ENCODE peak calls at places on chromosomes 7 and 10, in four cellular contexts. X, W, N and U are unnamed samples.

GRCh38 chr10:53491774-53492173 is 719.2 kb upstream of the MBL2 start:
- DNase-seq in X (no peak), W (peak; percentile 24), N (no peak), U (no peak)

GRCh38 chr10:807958-808353 is 118.5 kb upstream of the DIP2C start:
- DNase-seq in W (no peak), X (no peak), N (no peak), U (no peak)

GRCh38 chr10:119826777-119827176 is 45.9 kb downstream of the MCMBP start:
- DNase-seq in X (no peak), W (no peak), N (no peak), U (no peak)

GRCh38 chr7:64618785-64619456 is 47.0 kb upstream of the ZNF107 start:
- DNase-seq in W (peak; percentile 53), N (no peak), X (peak; percentile 73), U (no peak)

GRCh38 chr7:102220229-102220850 is 66.3 kb upstream of the SH2B2 start:
- DNase-seq in X (no peak), W (no peak), N (no peak), U (no peak)

GRCh38 chr10:126663328-126663727 is 7.2 kb downstream of the C10orf90 start:
- DNase-seq in X (no peak), N (no peak), W (no peak), U (no peak)

GRCh38 chr10:74150151-74151056 is at the start of gene AP3M1:
- DNase-seq in N (peak; percentile 88), X (no peak), W (peak; percentile 83), U (no peak)

GRCh38 chr10:60200012-60200681 is 189.5 kb downstream of the ANK3 start:
- DNase-seq in X (no peak), W (no peak), N (no peak), U (no peak)

GRCh38 chr10:121236621-121237020 is 361.6 kb downstream of the FGFR2 start:
- DNase-seq in X (no peak), W (no peak), N (no peak), U (no peak)

GRCh38 chr10:114685456-114685855 is 27.4 kb upstream of the ABLIM1 start:
- DNase-seq in N (no peak), W (peak; percentile 68), X (no peak), U (no peak)

GRCh38 chr7:98630149-98630548 is 13.1 kb downstream of the NPTX2 start:
- DNase-seq in X (no peak), N (no peak), W (no peak), U (no peak)

GRCh38 chr7:93307131-93307660 is 75.0 kb downstream of the VPS50 start:
- DNase-seq in N (no peak), W (no peak), X (peak; percentile 78), U (peak; percentile 66)

GRCh38 chr7:25894002-25894901 is 257.7 kb upstream of the NFE2L3 start:
- DNase-seq in X (peak; percentile 39), N (no peak), W (peak; percentile 25), U (no peak)

GRCh38 chr10:88038268-88038667 is 174.8 kb downstream of the PTEN start:
- DNase-seq in X (no peak), N (no peak), W (no peak), U (peak; percentile 84)

GRCh38 chr10:92569071-92569470 is 4.8 kb downstream of the IDE start:
- DNase-seq in W (no peak), X (no peak), N (no peak), U (no peak)

GRCh38 chr10:63206997-63207952 is 74.1 kb downstream of the NRBF2 start:
- DNase-seq in N (no peak), W (peak; percentile 15), X (no peak), U (peak; percentile 55)

GRCh38 chr10:47246409-47247189 is 53.4 kb upstream of the GDF10 start:
- DNase-seq in N (no peak), W (no peak), X (no peak), U (no peak)

GRCh38 chr10:82813856-82814255 is 938.9 kb downstream of the NRG3 start:
- DNase-seq in X (no peak), W (no peak), N (no peak), U (no peak)

GRCh38 chr7:106517508-106517907 is 143.4 kb downstream of the CCDC71L start:
- DNase-seq in X (no peak), W (no peak), N (no peak), U (no peak)

GRCh38 chr10:59580257-59580863 is 129.3 kb downstream of the SLC16A9 start:
- DNase-seq in X (peak; percentile 79), W (peak; percentile 45), N (no peak), U (peak; percentile 29)

GRCh38 chr10:126041804-126042231 is 145.5 kb downstream of the FANK1 start:
- DNase-seq in N (no peak), W (peak; percentile 84), X (no peak), U (no peak)

GRCh38 chr7:142870575-142871259 is 14.8 kb downstream of the TRPV6 start:
- DNase-seq in X (no peak), W (no peak), N (no peak), U (no peak)

GRCh38 chr10:125190414-125190813 is 30.1 kb upstream of the CTBP2 start:
- DNase-seq in X (no peak), N (no peak), W (no peak), U (no peak)

GRCh38 chr10:43037440-43037839 is 39.4 kb upstream of the RET start:
- DNase-seq in W (no peak), X (no peak), N (no peak), U (no peak)

GRCh38 chr10:15817407-15818046 is 42.8 kb downstream of the MINDY3 start:
- DNase-seq in W (no peak), X (no peak), N (no peak), U (no peak)

GRCh38 chr7:135877799-135878198 is 99.4 kb downstream of the MTPN start:
- DNase-seq in X (peak; percentile 94), N (no peak), W (no peak), U (no peak)

GRCh38 chr7:136710751-136711150 is 157.7 kb upstream of the CHRM2 start:
- DNase-seq in W (no peak), X (no peak), N (no peak), U (no peak)

GRCh38 chr10:38118072-38118807 is 24.1 kb downstream of the ZNF37A start:
- DNase-seq in X (peak; percentile 6), W (no peak), N (no peak), U (no peak)

GRCh38 chr7:30212720-30213119 is 71.7 kb upstream of the ZNRF2 start:
- DNase-seq in N (no peak), X (no peak), W (no peak), U (no peak)

GRCh38 chr7:479115-479947 is 40.3 kb downstream of the PDGFA start:
- DNase-seq in X (no peak), N (no peak), W (no peak), U (no peak)

DNA sequence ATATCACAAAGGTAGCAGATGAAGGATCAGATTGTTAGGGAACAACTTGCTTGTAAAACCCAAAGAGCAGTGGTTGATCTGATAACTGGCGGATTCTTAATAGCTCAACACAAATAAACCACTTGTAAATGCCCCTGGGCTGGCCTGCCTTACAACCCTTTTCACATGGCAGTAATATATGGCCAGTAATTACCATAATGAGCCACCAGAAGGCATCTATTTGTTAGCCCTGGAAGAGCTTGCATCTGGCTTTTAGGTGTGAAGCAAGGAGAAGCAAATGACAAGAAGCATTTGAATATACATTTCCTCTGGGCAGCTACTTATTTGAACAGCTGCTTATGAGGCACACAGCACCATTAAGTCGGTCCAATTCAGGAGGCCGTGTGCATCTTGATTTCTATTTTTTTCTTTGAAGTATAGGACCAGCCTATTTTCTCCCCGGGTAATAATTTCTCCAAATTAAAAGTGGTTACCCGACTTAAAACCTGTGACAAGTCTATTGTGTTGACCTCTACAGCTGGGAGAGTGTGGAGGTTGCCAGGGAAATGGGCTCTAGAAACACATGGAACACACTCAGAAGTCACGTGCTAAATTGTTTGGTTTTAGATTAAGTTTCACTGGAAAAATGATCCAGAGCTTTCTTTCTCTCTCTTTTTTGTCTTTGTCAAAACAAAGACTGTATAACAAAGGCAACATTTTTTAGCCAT is 113.4 kb downstream of the SEM1 start:
- DNase-seq in W (peak; percentile 50), X (peak; percentile 32), N (no peak), U (no peak)
- H3K27ac ChIP-seq in W (no peak overlapping the region), X (no peak overlapping the region), N (no peak overlapping the region), U (no peak overlapping the region)

DNA sequence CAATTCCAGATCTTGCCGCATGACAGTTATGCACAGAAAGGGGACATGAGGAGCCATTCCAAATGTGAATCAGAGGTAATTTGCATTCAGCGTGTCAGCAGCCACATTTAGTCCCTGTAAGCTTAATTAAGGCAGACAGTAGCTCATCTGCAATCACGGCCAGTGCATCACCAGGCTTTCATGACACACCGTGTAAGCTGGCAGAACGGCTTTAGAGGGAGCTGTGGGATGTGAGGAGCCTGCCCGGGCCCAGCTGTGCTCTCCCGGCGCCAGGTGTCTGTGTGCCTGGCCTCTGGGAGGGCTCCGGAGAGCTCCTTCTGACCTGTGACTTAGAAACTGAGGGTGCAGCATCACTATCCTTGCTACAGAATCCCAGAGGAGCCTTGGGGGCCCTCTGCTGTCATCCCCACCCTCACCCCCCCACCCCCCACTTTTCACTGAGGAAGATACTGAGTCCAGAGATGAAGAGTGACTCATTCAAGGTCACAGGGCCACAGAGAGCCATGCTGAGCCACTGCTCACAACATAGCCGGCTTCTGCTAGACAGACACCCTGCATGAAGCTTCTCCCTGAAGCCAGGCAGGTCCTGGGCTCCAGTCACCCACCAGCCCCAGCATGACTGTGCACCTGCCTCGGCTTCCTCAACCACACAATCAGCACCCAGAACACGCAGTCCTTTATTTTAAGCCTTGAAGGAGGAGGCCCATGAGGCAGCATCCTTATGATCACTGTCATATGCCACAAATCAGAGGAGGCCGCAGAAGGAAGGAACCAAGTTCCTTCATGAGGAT is 19.0 kb upstream of the PRKAG2 start:
- DNase-seq in N (peak; percentile 28), X (no peak), W (no peak), U (no peak)
- H3K27ac ChIP-seq in N (no peak overlapping the region), X (no peak overlapping the region), W (no peak overlapping the region), U (no peak overlapping the region)

GRCh38 chr7:2805213-2806003 is 38.7 kb downstream of the GNA12 start:
- DNase-seq in X (no peak), W (no peak), N (no peak), U (no peak)

GRCh38 chr7:2803755-2804154 is 40.4 kb downstream of the GNA12 start:
- DNase-seq in W (no peak), X (no peak), N (no peak), U (no peak)

GRCh38 chr7:2802504-2803341 is 41.4 kb downstream of the GNA12 start:
- DNase-seq in X (peak; percentile 87), N (no peak), W (no peak), U (no peak)

GRCh38 chr7:2803342-2803692 is 40.8 kb downstream of the GNA12 start:
- DNase-seq in N (no peak), W (no peak), X (peak; percentile 15), U (no peak)

GRCh38 chr7:2804227-2804763 is 39.8 kb downstream of the GNA12 start:
- DNase-seq in W (no peak), N (no peak), X (no peak), U (no peak)
- H3K27ac ChIP-seq in W (no peak overlapping the region), N (no peak overlapping the region), X (peak overlapping the region; percentile 92), U (no peak overlapping the region)

GRCh38 chr7:74320645-74321178 is 31.5 kb downstream of the CLIP2 start:
- DNase-seq in N (no peak), W (peak; percentile 45), X (no peak), U (no peak)

GRCh38 chr7:74329225-74329624 is 40.0 kb downstream of the CLIP2 start:
- DNase-seq in X (no peak), N (no peak), W (no peak), U (no peak)

GRCh38 chr7:74324499-74325229 is 35.5 kb downstream of the CLIP2 start:
- DNase-seq in W (peak; percentile 21), X (no peak), N (no peak), U (no peak)

DNA sequence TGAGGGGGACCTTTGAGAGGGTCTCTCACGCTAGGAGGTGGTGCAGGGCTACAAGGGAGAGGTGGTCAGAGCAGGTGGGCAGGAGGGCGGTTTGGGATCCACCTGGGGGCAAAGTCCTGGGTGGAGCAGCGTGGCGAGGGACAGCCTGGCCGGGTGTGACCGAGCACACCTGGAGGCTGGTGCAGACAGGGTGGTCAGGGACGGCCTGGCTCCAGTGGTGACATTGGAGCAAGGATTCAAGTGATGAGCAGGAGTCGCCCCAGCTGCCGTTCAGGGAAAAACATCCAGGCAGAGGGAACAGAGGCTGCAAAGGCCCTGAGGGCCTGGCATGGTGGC is 36.0 kb downstream of the CLIP2 start:
- DNase-seq in X (no peak), N (peak; percentile 70), W (peak; percentile 19), U (no peak)
- H3K27ac ChIP-seq in X (no peak overlapping the region), N (peak overlapping the region; percentile 46), W (no peak overlapping the region), U (no peak overlapping the region)